ENCODE peak calls at places on chromosomes 7 and 10, in five cellular contexts. One of them, this sample, is unnamed.
A peak's percentile ranks its signal among the peaks of the same experiment; 100 is the strongest.

GRCh38 chr10:129993621-129994020 is 29.5 kb upstream of the EBF3 start:
- DNase-seq in stomach: no peak
- DNase-seq in spleen: no peak
- DNase-seq in upper lobe of left lung: no peak
- DNase-seq in A549: no peak
- DNase-seq in this sample: no peak

GRCh38 chr10:17409170-17409733 is 45.1 kb downstream of the ST8SIA6 start:
- DNase-seq in stomach: no peak
- DNase-seq in spleen: no peak
- DNase-seq in upper lobe of left lung: no peak
- DNase-seq in A549: peak; percentile 14
- DNase-seq in this sample: no peak

GRCh38 chr10:106980711-106981460 is 183.6 kb downstream of the SORCS1 start:
- DNase-seq in stomach: no peak
- DNase-seq in spleen: no peak
- DNase-seq in upper lobe of left lung: no peak
- DNase-seq in A549: no peak
- DNase-seq in this sample: no peak

GRCh38 chr7:117478796-117479479 is 887 bp upstream of the CFTR start:
- DNase-seq in stomach: no peak
- DNase-seq in spleen: no peak
- DNase-seq in upper lobe of left lung: no peak
- DNase-seq in A549: no peak
- DNase-seq in this sample: no peak

GRCh38 chr10:77297370-77297692 is 340.3 kb downstream of the KCNMA1 start:
- DNase-seq in stomach: no peak
- DNase-seq in spleen: no peak
- DNase-seq in upper lobe of left lung: no peak
- DNase-seq in A549: peak; percentile 25
- DNase-seq in this sample: no peak

GRCh38 chr7:154231732-154232131 is 179.5 kb downstream of the DPP6 start:
- DNase-seq in stomach: no peak
- DNase-seq in spleen: no peak
- DNase-seq in upper lobe of left lung: no peak
- DNase-seq in A549: peak; percentile 1
- DNase-seq in this sample: no peak

GRCh38 chr7:157270060-157270444 is 66.8 kb upstream of the DNAJB6 start:
- DNase-seq in stomach: no peak
- DNase-seq in spleen: no peak
- DNase-seq in upper lobe of left lung: no peak
- DNase-seq in A549: no peak
- DNase-seq in this sample: peak; percentile 4

GRCh38 chr10:126749030-126749655 is 78.7 kb upstream of the C10orf90 start:
- DNase-seq in stomach: peak; percentile 85
- DNase-seq in spleen: no peak
- DNase-seq in upper lobe of left lung: no peak
- DNase-seq in A549: peak; percentile 84
- DNase-seq in this sample: peak; percentile 82

GRCh38 chr7:112572669-112573301 is 92.0 kb downstream of the LSMEM1 start:
- DNase-seq in stomach: no peak
- DNase-seq in spleen: no peak
- DNase-seq in upper lobe of left lung: no peak
- DNase-seq in A549: no peak
- DNase-seq in this sample: peak; percentile 50

GRCh38 chr10:86440874-86441838 is 74.6 kb upstream of the GRID1 start:
- DNase-seq in stomach: no peak
- DNase-seq in spleen: no peak
- DNase-seq in upper lobe of left lung: no peak
- DNase-seq in A549: peak; percentile 94
- DNase-seq in this sample: no peak

GRCh38 chr10:98402931-98403717 is 11.9 kb downstream of the PYROXD2 start:
- DNase-seq in stomach: no peak
- DNase-seq in spleen: no peak
- DNase-seq in upper lobe of left lung: no peak
- DNase-seq in A549: no peak
- DNase-seq in this sample: no peak

GRCh38 chr7:54833021-54833467 is 74.0 kb upstream of the SEC61G start:
- DNase-seq in stomach: no peak
- DNase-seq in spleen: no peak
- DNase-seq in upper lobe of left lung: peak; percentile 77
- DNase-seq in A549: no peak
- DNase-seq in this sample: no peak

GRCh38 chr10:43913676-43914235 is 265.1 kb upstream of the ZNF32 start:
- DNase-seq in stomach: no peak
- DNase-seq in spleen: no peak
- DNase-seq in upper lobe of left lung: no peak
- DNase-seq in A549: no peak
- DNase-seq in this sample: no peak

GRCh38 chr7:4245866-4246470 is 436.1 kb upstream of the FOXK1 start:
- DNase-seq in stomach: no peak
- DNase-seq in spleen: peak; percentile 62
- DNase-seq in upper lobe of left lung: no peak
- DNase-seq in A549: no peak
- DNase-seq in this sample: no peak

GRCh38 chr7:48144291-48144768 is 26.9 kb upstream of the ABCA13 start:
- DNase-seq in stomach: no peak
- DNase-seq in spleen: no peak
- DNase-seq in upper lobe of left lung: no peak
- DNase-seq in A549: peak; percentile 68
- DNase-seq in this sample: peak; percentile 66

GRCh38 chr7:2037805-2038635 is 194.7 kb downstream of the MAD1L1 start:
- DNase-seq in stomach: peak; percentile 73
- DNase-seq in spleen: peak; percentile 60
- DNase-seq in upper lobe of left lung: no peak
- DNase-seq in A549: no peak
- DNase-seq in this sample: peak; percentile 50

GRCh38 chr10:33145451-33146188 is 187.6 kb upstream of the ITGB1 start:
- DNase-seq in stomach: peak; percentile 65
- DNase-seq in spleen: no peak
- DNase-seq in upper lobe of left lung: no peak
- DNase-seq in A549: no peak
- DNase-seq in this sample: peak; percentile 49

GRCh38 chr10:77513783-77514331 is 123.8 kb downstream of the KCNMA1 start:
- DNase-seq in stomach: peak; percentile 52
- DNase-seq in spleen: no peak
- DNase-seq in upper lobe of left lung: peak; percentile 39
- DNase-seq in A549: peak; percentile 44
- DNase-seq in this sample: peak; percentile 94

GRCh38 chr7:67551027-67551426 is 554.4 kb downstream of the TYW1 start:
- DNase-seq in stomach: no peak
- DNase-seq in spleen: no peak
- DNase-seq in upper lobe of left lung: peak; percentile 48
- DNase-seq in A549: no peak
- DNase-seq in this sample: no peak

GRCh38 chr7:55477781-55478374 is 94.4 kb downstream of the VOPP1 start:
- DNase-seq in stomach: no peak
- DNase-seq in spleen: peak; percentile 55
- DNase-seq in upper lobe of left lung: no peak
- DNase-seq in A549: no peak
- DNase-seq in this sample: no peak

GRCh38 chr10:102231357-102232318 is 5.5 kb downstream of the ELOVL3 start:
- DNase-seq in stomach: peak; percentile 73
- DNase-seq in spleen: peak; percentile 90
- DNase-seq in upper lobe of left lung: peak; percentile 89
- DNase-seq in A549: peak; percentile 68
- DNase-seq in this sample: peak; percentile 69

GRCh38 chr7:417973-418601 is 101.6 kb downstream of the PDGFA start:
- DNase-seq in stomach: no peak
- DNase-seq in spleen: peak; percentile 24
- DNase-seq in upper lobe of left lung: no peak
- DNase-seq in A549: no peak
- DNase-seq in this sample: no peak

GRCh38 chr10:94235470-94235869 is 127.3 kb downstream of the NOC3L start:
- DNase-seq in stomach: no peak
- DNase-seq in spleen: no peak
- DNase-seq in upper lobe of left lung: no peak
- DNase-seq in A549: no peak
- DNase-seq in this sample: no peak

GRCh38 chr7:129238546-129238945 is 13.7 kb downstream of the AHCYL2 start:
- DNase-seq in stomach: no peak
- DNase-seq in spleen: no peak
- DNase-seq in upper lobe of left lung: peak; percentile 49
- DNase-seq in A549: no peak
- DNase-seq in this sample: no peak

GRCh38 chr7:138979988-138980574 is 1.1 kb downstream of the KIAA1549 start:
- DNase-seq in stomach: no peak
- DNase-seq in spleen: no peak
- DNase-seq in upper lobe of left lung: no peak
- DNase-seq in A549: no peak
- DNase-seq in this sample: no peak

GRCh38 chr10:129877773-129878371 is 86.2 kb downstream of the EBF3 start:
- DNase-seq in stomach: no peak
- DNase-seq in spleen: no peak
- DNase-seq in upper lobe of left lung: no peak
- DNase-seq in A549: peak; percentile 22
- DNase-seq in this sample: peak; percentile 24

GRCh38 chr7:38017320-38017719 is 96.9 kb downstream of the EPDR1 start:
- DNase-seq in stomach: no peak
- DNase-seq in spleen: no peak
- DNase-seq in upper lobe of left lung: no peak
- DNase-seq in A549: no peak
- DNase-seq in this sample: no peak

GRCh38 chr10:79184141-79184625 is 115.4 kb downstream of the ZMIZ1 start:
- DNase-seq in stomach: peak; percentile 50
- DNase-seq in spleen: no peak
- DNase-seq in upper lobe of left lung: no peak
- DNase-seq in A549: peak; percentile 83
- DNase-seq in this sample: peak; percentile 79

GRCh38 chr7:77877800-77878199 is 79.2 kb downstream of the PHTF2 start:
- DNase-seq in stomach: no peak
- DNase-seq in spleen: no peak
- DNase-seq in upper lobe of left lung: no peak
- DNase-seq in A549: no peak
- DNase-seq in this sample: no peak

DNA sequence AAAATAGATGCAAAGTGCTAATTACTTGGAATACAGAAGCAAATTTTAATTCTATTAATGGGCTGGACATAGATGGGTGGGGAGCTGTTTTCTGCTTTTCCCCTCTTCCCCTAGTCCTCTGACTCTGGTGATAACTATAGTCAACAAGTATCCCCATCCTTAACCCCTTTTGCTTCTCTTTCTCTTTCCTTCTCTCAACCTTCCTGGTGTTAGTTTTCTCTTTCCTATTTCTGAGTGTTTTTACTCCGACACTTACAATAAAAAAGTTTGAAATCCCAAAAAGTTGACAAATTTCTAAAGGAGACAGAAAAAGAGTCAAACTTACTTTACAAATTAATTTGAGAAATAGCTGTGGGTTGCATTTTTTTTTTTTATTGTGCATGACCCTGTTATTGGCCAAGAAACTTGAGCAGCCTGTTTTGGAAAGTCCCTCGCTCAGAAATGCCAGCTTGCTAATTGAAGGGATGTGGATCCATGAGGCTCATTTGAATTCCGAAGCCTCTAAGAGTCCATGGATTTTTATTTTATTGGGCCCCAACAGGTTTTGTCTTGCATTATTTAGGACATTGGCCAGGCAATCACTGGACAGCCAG is 2.4 kb downstream of the FAS start:
- DNase-seq in stomach: no peak
- DNase-seq in spleen: no peak
- DNase-seq in upper lobe of left lung: no peak
- DNase-seq in A549: no peak
- DNase-seq in this sample: no peak
- H3K4me3 ChIP-seq in stomach: peak overlapping the region; percentile 78
- H3K4me3 ChIP-seq in spleen: peak overlapping the region; percentile 86
- H3K4me3 ChIP-seq in upper lobe of left lung: peak overlapping the region; percentile 13
- H3K4me3 ChIP-seq in A549: no peak overlapping the region
- H3K4me3 ChIP-seq in this sample: no peak overlapping the region

GRCh38 chr10:113086282-113086681 is 136.2 kb downstream of the TCF7L2 start:
- DNase-seq in stomach: no peak
- DNase-seq in spleen: no peak
- DNase-seq in upper lobe of left lung: no peak
- DNase-seq in A549: peak; percentile 76
- DNase-seq in this sample: no peak

GRCh38 chr10:113089581-113089980 is 139.5 kb downstream of the TCF7L2 start:
- DNase-seq in stomach: peak; percentile 13
- DNase-seq in spleen: no peak
- DNase-seq in upper lobe of left lung: no peak
- DNase-seq in A549: no peak
- DNase-seq in this sample: no peak

GRCh38 chr10:113085776-113086175 is 135.7 kb downstream of the TCF7L2 start:
- DNase-seq in stomach: no peak
- DNase-seq in spleen: no peak
- DNase-seq in upper lobe of left lung: no peak
- DNase-seq in A549: no peak
- DNase-seq in this sample: no peak

GRCh38 chr10:113087082-113088029 is 137.3 kb downstream of the TCF7L2 start:
- DNase-seq in stomach: peak; percentile 66
- DNase-seq in spleen: no peak
- DNase-seq in upper lobe of left lung: no peak
- DNase-seq in A549: peak; percentile 98
- DNase-seq in this sample: peak; percentile 29

GRCh38 chr10:113088194-113088593 is 138.1 kb downstream of the TCF7L2 start:
- DNase-seq in stomach: no peak
- DNase-seq in spleen: no peak
- DNase-seq in upper lobe of left lung: no peak
- DNase-seq in A549: no peak
- DNase-seq in this sample: no peak
- H3K27ac ChIP-seq in stomach: peak overlapping the region; percentile 79
- H3K27ac ChIP-seq in spleen: no peak overlapping the region
- H3K27ac ChIP-seq in upper lobe of left lung: peak overlapping the region; percentile 37
- H3K27ac ChIP-seq in A549: peak overlapping the region; percentile 92
- H3K27ac ChIP-seq in this sample: peak overlapping the region; percentile 65

GRCh38 chr10:58268946-58269831 is at the start of gene CISD1:
- DNase-seq in stomach: peak; percentile 98
- DNase-seq in spleen: peak; percentile 99
- DNase-seq in upper lobe of left lung: peak; percentile 99
- DNase-seq in A549: peak; percentile 100
- DNase-seq in this sample: peak; percentile 99
- TF ChIP-seq POLR2A in stomach: peak; percentile 40
- TF ChIP-seq POLR2A in spleen: no peak
- TF ChIP-seq POLR2A in upper lobe of left lung: peak; percentile 57
- TF ChIP-seq POLR2A in A549: peak; percentile 81
- TF ChIP-seq POLR2A in this sample: peak; percentile 65

DNA sequence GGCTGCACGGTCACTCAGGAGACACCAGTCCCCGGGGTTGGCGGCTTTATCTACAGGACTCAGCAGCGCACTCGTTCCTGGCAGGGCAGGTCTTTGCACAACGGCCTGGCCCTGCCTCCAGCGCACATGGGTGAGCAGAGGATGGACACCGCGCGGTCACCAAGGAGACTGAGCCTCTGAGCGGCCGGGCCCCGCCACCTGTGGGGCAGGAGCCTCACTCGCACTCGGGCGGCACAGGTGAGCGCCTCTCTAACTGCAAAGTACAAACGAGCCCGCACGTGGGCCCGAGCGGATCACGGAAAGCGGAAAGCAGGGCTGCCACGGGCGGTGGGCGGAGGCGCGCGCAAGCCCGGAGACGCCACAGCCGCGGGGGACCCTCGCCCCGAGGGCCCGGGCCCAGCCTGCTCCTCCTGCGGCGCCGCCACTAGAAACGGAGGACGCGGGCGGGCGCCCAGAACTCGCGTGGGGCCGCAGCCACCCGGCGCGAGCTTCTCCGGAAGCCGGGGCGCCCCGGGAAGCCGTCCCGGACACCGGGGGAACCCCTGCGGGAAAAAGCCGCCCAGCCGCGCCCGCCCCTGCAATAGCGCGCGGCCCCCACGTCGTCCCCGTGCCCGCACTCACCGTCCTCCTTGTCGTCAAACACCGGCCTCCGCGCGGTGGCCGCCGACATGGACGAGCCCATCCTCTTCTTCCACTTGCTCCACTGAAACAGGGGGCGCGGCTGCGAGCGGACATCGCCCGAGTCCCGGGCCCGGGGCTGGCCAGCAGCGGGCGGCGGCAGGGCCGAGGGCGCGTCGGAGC is 599 bp downstream of the STK32C start:
- DNase-seq in stomach: peak; percentile 71
- DNase-seq in spleen: peak; percentile 92
- DNase-seq in upper lobe of left lung: peak; percentile 91
- DNase-seq in A549: peak; percentile 79
- DNase-seq in this sample: peak; percentile 74
- H3K4me3 ChIP-seq in stomach: peak overlapping the region; percentile 85
- H3K4me3 ChIP-seq in spleen: peak overlapping the region; percentile 95
- H3K4me3 ChIP-seq in upper lobe of left lung: peak overlapping the region; percentile 80
- H3K4me3 ChIP-seq in A549: peak overlapping the region; percentile 88
- H3K4me3 ChIP-seq in this sample: peak overlapping the region; percentile 27